ENCODE peak calls at places on chromosome 12, in six cellular contexts. C, S, I, M, L and Z are unnamed samples.
A peak's percentile ranks its signal among the peaks of the same experiment; 100 is the strongest.

GRCh38 chr12:58302487-58303011 is 361.2 kb downstream of the ATP23 start:
- DNase-seq in M (no peak), S (no peak), C (no peak), I (peak; percentile 9), L (peak; percentile 8), Z (no peak)

GRCh38 chr12:99959549-99960170 is 25.1 kb downstream of the ANKS1B start:
- DNase-seq in I (peak; percentile 10), C (no peak), S (no peak), L (no peak), M (no peak), Z (no peak)

GRCh38 chr12:42473130-42473529 is 116.4 kb downstream of the PRICKLE1 start:
- DNase-seq in S (peak; percentile 29), M (no peak), C (no peak), I (peak; percentile 53), L (no peak), Z (no peak)

GRCh38 chr12:82299617-82300016 is 58.6 kb downstream of the CCDC59 start:
- DNase-seq in I (no peak), S (peak; percentile 28), L (no peak), C (no peak), M (no peak), Z (no peak)

GRCh38 chr12:89461190-89461589 is 63.4 kb downstream of the GALNT4 start:
- DNase-seq in C (no peak), L (no peak), S (no peak), I (peak; percentile 22), M (no peak), Z (no peak)

GRCh38 chr12:112879191-112879705 is 27.5 kb upstream of the OAS1 start:
- DNase-seq in L (no peak), S (no peak), C (no peak), I (no peak), M (no peak), Z (no peak)

GRCh38 chr12:9866786-9867379 is 2.3 kb downstream of the CLEC2B start:
- DNase-seq in I (no peak), C (no peak), M (no peak), L (peak; percentile 30), S (no peak), Z (no peak)

GRCh38 chr12:11174022-11174421 is 3.0 kb downstream of the SMIM10L1 start:
- DNase-seq in M (no peak), S (no peak), I (peak; percentile 4), L (no peak), C (no peak), Z (no peak)

GRCh38 chr12:14907953-14908352 is 22.3 kb upstream of the MGP start:
- DNase-seq in L (no peak), M (no peak), I (peak; percentile 24), C (no peak), S (no peak), Z (no peak)

GRCh38 chr12:87025976-87026375 is 769.8 kb upstream of the MGAT4C start:
- DNase-seq in L (no peak), C (no peak), M (no peak), I (peak; percentile 4), S (peak; percentile 12), Z (no peak)

GRCh38 chr12:127230843-127231260 is 1036.1 kb upstream of the TMEM132C start:
- DNase-seq in C (no peak), S (peak; percentile 95), L (no peak), I (peak; percentile 99), M (no peak), Z (no peak)

GRCh38 chr12:47771304-47771703 is 1.7 kb upstream of the SLC48A1 start:
- DNase-seq in S (no peak), L (no peak), C (no peak), I (no peak), M (peak; percentile 27), Z (no peak)

GRCh38 chr12:119036878-119037493 is 55.6 kb downstream of the SRRM4 start:
- DNase-seq in S (no peak), C (no peak), M (no peak), I (no peak), L (peak; percentile 29), Z (no peak)

GRCh38 chr12:114096461-114096860 is 130.3 kb upstream of the RBM19 start:
- DNase-seq in C (no peak), S (peak; percentile 4), L (no peak), M (no peak), I (no peak), Z (no peak)

GRCh38 chr12:13223176-13223806 is 26.8 kb downstream of the EMP1 start:
- DNase-seq in L (no peak), C (no peak), I (peak; percentile 83), M (no peak), S (peak; percentile 88), Z (no peak)

GRCh38 chr12:59736786-59737185 is 141.0 kb downstream of the SLC16A7 start:
- DNase-seq in L (no peak), C (no peak), I (peak; percentile 73), M (no peak), S (peak; percentile 83), Z (peak; percentile 29)

GRCh38 chr12:85653731-85654455 is 182.3 kb downstream of the RASSF9 start:
- DNase-seq in S (no peak), I (no peak), L (no peak), M (no peak), C (no peak), Z (no peak)

GRCh38 chr12:71011261-71011660 is 90.7 kb upstream of the PTPRR start:
- DNase-seq in I (no peak), S (peak; percentile 3), M (no peak), C (no peak), L (no peak), Z (no peak)

GRCh38 chr12:57736743-57737466 is 1.6 kb downstream of the AGAP2 start:
- DNase-seq in L (no peak), S (no peak), C (no peak), I (no peak), M (no peak), Z (peak; percentile 57)

GRCh38 chr12:94753071-94753779 is 102.9 kb upstream of the TMCC3 start:
- DNase-seq in M (no peak), C (no peak), L (no peak), S (no peak), I (peak; percentile 70), Z (no peak)

GRCh38 chr12:75528272-75528671 is 16.9 kb upstream of the KRR1 start:
- DNase-seq in M (no peak), C (no peak), S (no peak), I (no peak), L (no peak), Z (no peak)

GRCh38 chr12:128823216-128823915 is 392 bp downstream of the SLC15A4 start:
- DNase-seq in I (peak; percentile 48), M (peak; percentile 62), C (peak; percentile 37), L (no peak), S (no peak), Z (peak; percentile 29)

GRCh38 chr12:4276524-4277204 is 3.1 kb downstream of the CCND2 start:
- DNase-seq in I (peak; percentile 76), S (no peak), C (peak; percentile 82), M (peak; percentile 85), L (peak; percentile 81), Z (peak; percentile 78)

GRCh38 chr12:131570596-131570995 is 140.3 kb upstream of the SFSWAP start:
- DNase-seq in L (no peak), S (no peak), C (no peak), M (no peak), I (no peak), Z (no peak)

GRCh38 chr12:79055926-79056674 is 191.5 kb downstream of the SYT1 start:
- DNase-seq in M (no peak), C (no peak), L (no peak), S (peak; percentile 81), I (peak; percentile 82), Z (no peak)

GRCh38 chr12:104863549-104863948 is 94.5 kb downstream of the SLC41A2 start:
- DNase-seq in C (no peak), L (no peak), M (no peak), I (peak; percentile 35), S (no peak), Z (no peak)

GRCh38 chr12:71872999-71873398 is 33.4 kb downstream of the TBC1D15 start:
- DNase-seq in M (no peak), S (no peak), C (no peak), L (no peak), I (no peak), Z (no peak)

GRCh38 chr12:105936496-105936895 is 202.3 kb downstream of the NUAK1 start:
- DNase-seq in C (no peak), I (no peak), L (no peak), S (no peak), M (no peak), Z (no peak)

GRCh38 chr12:12456637-12457036 is 99.8 kb downstream of the BORCS5 start:
- DNase-seq in I (peak; percentile 74), L (no peak), S (no peak), M (no peak), C (no peak), Z (no peak)

GRCh38 chr12:91361864-91362263 is 179.2 kb upstream of the DCN start:
- DNase-seq in C (no peak), L (peak; percentile 46), I (peak; percentile 19), S (no peak), M (no peak), Z (no peak)

GRCh38 chr12:76936562-76937185 is 57.9 kb upstream of the CSRP2 start:
- DNase-seq in I (no peak), C (no peak), L (no peak), S (no peak), M (no peak), Z (no peak)

GRCh38 chr12:52054231-52054837 is 3.1 kb downstream of the NR4A1 start:
- DNase-seq in S (no peak), I (no peak), M (no peak), C (no peak), L (no peak), Z (peak; percentile 50)

GRCh38 chr12:556498-556897 is 96.8 kb downstream of the B4GALNT3 start:
- DNase-seq in C (no peak), M (no peak), L (no peak), S (no peak), I (no peak), Z (no peak)
- H3K4me1 ChIP-seq in C (peaks cover 29% of the 10 kb centered on the region), M (peaks cover 20% of the 10 kb centered on the region), L (peaks cover 32% of the 10 kb centered on the region), S (no peaks in the 10 kb centered on the region), I (no peaks in the 10 kb centered on the region), Z (no peaks in the 10 kb centered on the region)

DNA sequence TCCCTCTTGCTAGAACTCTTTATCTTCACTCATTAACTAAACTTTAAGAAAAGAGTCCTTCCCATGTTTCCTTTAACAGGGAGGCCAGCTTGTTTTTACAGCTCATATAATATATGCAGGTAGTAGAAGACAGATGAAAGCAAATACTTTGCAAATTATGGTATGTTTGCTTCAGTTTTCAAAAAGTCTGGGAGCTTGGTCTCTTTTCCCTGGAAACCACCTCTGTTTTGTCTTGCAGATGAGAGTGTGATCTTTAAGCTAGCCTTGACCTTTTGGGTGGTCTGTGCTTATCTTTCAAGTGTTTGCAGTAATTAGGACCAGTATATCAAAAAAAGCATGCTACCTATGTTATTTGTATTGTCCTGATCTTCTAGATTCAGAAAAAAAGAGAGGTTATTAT is 62.7 kb downstream of the ERC1 start:
- DNase-seq in I (no peak), S (no peak), L (no peak), M (no peak), C (no peak), Z (no peak)
- H3K27ac ChIP-seq in I (no peak overlapping the region), S (no peak overlapping the region), L (no peak overlapping the region), M (no peak overlapping the region), C (peak overlapping the region; percentile 69), Z (no peak overlapping the region)

GRCh38 chr12:92928962-92929915 is at the start of gene EEA1:
- DNase-seq in S (peak; percentile 93), M (peak; percentile 99), C (peak; percentile 97), L (peak; percentile 97), I (peak; percentile 96), Z (peak; percentile 98)
- TF ChIP-seq CTCF in S (peak; percentile 54), M (peak; percentile 30), C (peak; percentile 43), L (peak; percentile 40), I (no peak), Z (no peak)

GRCh38 chr12:2283480-2283879 is 230.7 kb downstream of the CACNA1C start:
- DNase-seq in S (no peak), L (no peak), C (no peak), I (no peak), M (no peak), Z (no peak)
- H3K4me1 ChIP-seq in S (no peaks in the 10 kb centered on the region), L (peaks cover 27% of the 10 kb centered on the region), C (peaks cover 90% of the 10 kb centered on the region), I (peaks cover 9% of the 10 kb centered on the region), M (peaks cover 55% of the 10 kb centered on the region), Z (no peaks in the 10 kb centered on the region)

GRCh38 chr12:7907009-7907408 is 29.0 kb downstream of the SLC2A3 start:
- DNase-seq in L (peak; percentile 14), C (no peak), S (no peak), I (no peak), M (no peak), Z (peak; percentile 69)
- H3K27ac ChIP-seq in L (no peak overlapping the region), C (no peak overlapping the region), S (no peak overlapping the region), I (no peak overlapping the region), M (no peak overlapping the region), Z (peak overlapping the region; percentile 33)